ENCODE peak calls at places on chromosomes 6 and 20, in eight cellular contexts. One of them, this sample, is unnamed.
A peak's percentile ranks its signal among the peaks of the same experiment; 100 is the strongest.

GRCh38 chr6:163670283-163670682 is 255.8 kb downstream of the QKI start:
- DNase-seq in GDM1: no peak
- DNase-seq in head of caudate nucleus: no peak
- DNase-seq in neural crest cell: no peak
- DNase-seq in activated T-cell treated with anti-CD3 and anti-CD28 coated beads for 24 hours: no peak
- DNase-seq in right lobe of liver: no peak
- DNase-seq in HFFc6: no peak
- DNase-seq in GM23248: no peak
- DNase-seq in this sample: no peak

GRCh38 chr6:31814677-31815024 is 432 bp downstream of the HSPA1L start:
- DNase-seq in GDM1: peak; percentile 80
- DNase-seq in head of caudate nucleus: peak; percentile 95
- DNase-seq in neural crest cell: peak; percentile 69
- DNase-seq in activated T-cell treated with anti-CD3 and anti-CD28 coated beads for 24 hours: peak; percentile 56
- DNase-seq in right lobe of liver: peak; percentile 98
- DNase-seq in HFFc6: peak; percentile 98
- DNase-seq in GM23248: peak; percentile 98
- DNase-seq in this sample: peak; percentile 98

GRCh38 chr6:63214816-63215215 is 3.5 kb downstream of the FKBP1C start:
- DNase-seq in GDM1: no peak
- DNase-seq in head of caudate nucleus: no peak
- DNase-seq in neural crest cell: no peak
- DNase-seq in activated T-cell treated with anti-CD3 and anti-CD28 coated beads for 24 hours: no peak
- DNase-seq in right lobe of liver: no peak
- DNase-seq in HFFc6: no peak
- DNase-seq in GM23248: no peak
- DNase-seq in this sample: no peak

GRCh38 chr6:11317885-11318771 is 85.7 kb upstream of the NEDD9 start:
- DNase-seq in GDM1: no peak
- DNase-seq in head of caudate nucleus: peak; percentile 73
- DNase-seq in neural crest cell: no peak
- DNase-seq in activated T-cell treated with anti-CD3 and anti-CD28 coated beads for 24 hours: peak; percentile 63
- DNase-seq in right lobe of liver: no peak
- DNase-seq in HFFc6: peak; percentile 100
- DNase-seq in GM23248: peak; percentile 99
- DNase-seq in this sample: peak; percentile 96

GRCh38 chr6:47680056-47680455 is 18.3 kb upstream of the ADGRF4 start:
- DNase-seq in GDM1: no peak
- DNase-seq in head of caudate nucleus: no peak
- DNase-seq in neural crest cell: no peak
- DNase-seq in activated T-cell treated with anti-CD3 and anti-CD28 coated beads for 24 hours: no peak
- DNase-seq in right lobe of liver: no peak
- DNase-seq in HFFc6: no peak
- DNase-seq in GM23248: no peak
- DNase-seq in this sample: no peak

GRCh38 chr6:104483225-104483834 is 376.4 kb downstream of the HACE1 start:
- DNase-seq in GDM1: no peak
- DNase-seq in head of caudate nucleus: no peak
- DNase-seq in neural crest cell: no peak
- DNase-seq in activated T-cell treated with anti-CD3 and anti-CD28 coated beads for 24 hours: no peak
- DNase-seq in right lobe of liver: no peak
- DNase-seq in HFFc6: no peak
- DNase-seq in GM23248: peak; percentile 24
- DNase-seq in this sample: peak; percentile 4

GRCh38 chr6:159701413-159701999 is 8.5 kb upstream of the SOD2 start:
- DNase-seq in GDM1: no peak
- DNase-seq in head of caudate nucleus: no peak
- DNase-seq in neural crest cell: no peak
- DNase-seq in activated T-cell treated with anti-CD3 and anti-CD28 coated beads for 24 hours: no peak
- DNase-seq in right lobe of liver: no peak
- DNase-seq in HFFc6: peak; percentile 89
- DNase-seq in GM23248: peak; percentile 92
- DNase-seq in this sample: peak; percentile 92

GRCh38 chr20:20373046-20373706 is 5.3 kb downstream of the INSM1 start:
- DNase-seq in GDM1: no peak
- DNase-seq in head of caudate nucleus: peak; percentile 75
- DNase-seq in neural crest cell: no peak
- DNase-seq in activated T-cell treated with anti-CD3 and anti-CD28 coated beads for 24 hours: no peak
- DNase-seq in right lobe of liver: no peak
- DNase-seq in HFFc6: peak; percentile 53
- DNase-seq in GM23248: peak; percentile 77
- DNase-seq in this sample: peak; percentile 85

GRCh38 chr20:5205348-5206210 is 78.8 kb downstream of the CDS2 start:
- DNase-seq in GDM1: peak; percentile 48
- DNase-seq in head of caudate nucleus: peak; percentile 85
- DNase-seq in neural crest cell: peak; percentile 73
- DNase-seq in activated T-cell treated with anti-CD3 and anti-CD28 coated beads for 24 hours: peak; percentile 61
- DNase-seq in right lobe of liver: peak; percentile 84
- DNase-seq in HFFc6: peak; percentile 74
- DNase-seq in GM23248: peak; percentile 81
- DNase-seq in this sample: peak; percentile 73

GRCh38 chr6:34132486-34133185 is 13.3 kb downstream of the GRM4 start:
- DNase-seq in GDM1: no peak
- DNase-seq in head of caudate nucleus: peak; percentile 41
- DNase-seq in neural crest cell: peak; percentile 73
- DNase-seq in activated T-cell treated with anti-CD3 and anti-CD28 coated beads for 24 hours: no peak
- DNase-seq in right lobe of liver: no peak
- DNase-seq in HFFc6: peak; percentile 9
- DNase-seq in GM23248: peak; percentile 62
- DNase-seq in this sample: peak; percentile 10

GRCh38 chr6:116842374-116842947 is 13.6 kb upstream of the GPRC6A start:
- DNase-seq in GDM1: no peak
- DNase-seq in head of caudate nucleus: no peak
- DNase-seq in neural crest cell: no peak
- DNase-seq in activated T-cell treated with anti-CD3 and anti-CD28 coated beads for 24 hours: no peak
- DNase-seq in right lobe of liver: no peak
- DNase-seq in HFFc6: no peak
- DNase-seq in GM23248: no peak
- DNase-seq in this sample: no peak

GRCh38 chr20:24768226-24768625 is 180.8 kb upstream of the CST7 start:
- DNase-seq in GDM1: no peak
- DNase-seq in head of caudate nucleus: no peak
- DNase-seq in neural crest cell: no peak
- DNase-seq in activated T-cell treated with anti-CD3 and anti-CD28 coated beads for 24 hours: no peak
- DNase-seq in right lobe of liver: peak; percentile 13
- DNase-seq in HFFc6: no peak
- DNase-seq in GM23248: no peak
- DNase-seq in this sample: no peak

GRCh38 chr20:32792316-32792715 is 27.4 kb upstream of the MAPRE1 start:
- DNase-seq in GDM1: no peak
- DNase-seq in head of caudate nucleus: no peak
- DNase-seq in neural crest cell: peak; percentile 52
- DNase-seq in activated T-cell treated with anti-CD3 and anti-CD28 coated beads for 24 hours: peak; percentile 15
- DNase-seq in right lobe of liver: no peak
- DNase-seq in HFFc6: no peak
- DNase-seq in GM23248: peak; percentile 4
- DNase-seq in this sample: peak; percentile 16

GRCh38 chr6:108676555-108676954 is 115.8 kb downstream of the FOXO3 start:
- DNase-seq in GDM1: no peak
- DNase-seq in head of caudate nucleus: no peak
- DNase-seq in neural crest cell: no peak
- DNase-seq in activated T-cell treated with anti-CD3 and anti-CD28 coated beads for 24 hours: no peak
- DNase-seq in right lobe of liver: no peak
- DNase-seq in HFFc6: no peak
- DNase-seq in GM23248: no peak
- DNase-seq in this sample: no peak

GRCh38 chr20:58759947-58760346 is 67.3 kb downstream of the NPEPL1 start:
- DNase-seq in GDM1: no peak
- DNase-seq in head of caudate nucleus: no peak
- DNase-seq in neural crest cell: no peak
- DNase-seq in activated T-cell treated with anti-CD3 and anti-CD28 coated beads for 24 hours: no peak
- DNase-seq in right lobe of liver: no peak
- DNase-seq in HFFc6: no peak
- DNase-seq in GM23248: no peak
- DNase-seq in this sample: no peak

This sample was measured in AG10803.